ENCODE peak calls at places on chromosomes 4 and X, in four cellular contexts. One of them, this sample, is unnamed.

GRCh38 chrX:137747231-137747630 is 181.3 kb downstream of the ZIC3 start:
- DNase-seq in endothelial cell of umbilical vein: no peak
- DNase-seq in stomach: no peak
- DNase-seq in H1: no peak
- DNase-seq in this sample: no peak

GRCh38 chr4:24924309-24924781 is 11.5 kb upstream of the CCDC149 start:
- DNase-seq in endothelial cell of umbilical vein: no peak
- DNase-seq in stomach: no peak
- DNase-seq in H1: no peak
- DNase-seq in this sample: no peak

GRCh38 chrX:105564536-105564935 is 257.8 kb upstream of the NRK start:
- DNase-seq in stomach: no peak
- DNase-seq in H1: no peak
- DNase-seq in endothelial cell of umbilical vein: no peak
- DNase-seq in this sample: no peak

GRCh38 chrX:144075432-144075831 is 191.6 kb downstream of the UBE2NL start:
- DNase-seq in endothelial cell of umbilical vein: no peak
- DNase-seq in stomach: no peak
- DNase-seq in H1: no peak
- DNase-seq in this sample: no peak

GRCh38 chrX:46777971-46778810 is 19.3 kb upstream of the SLC9A7 start:
- DNase-seq in H1: no peak
- DNase-seq in endothelial cell of umbilical vein: peak; percentile 66
- DNase-seq in stomach: no peak
- DNase-seq in this sample: no peak

GRCh38 chrX:55142919-55143310 is 54.1 kb downstream of the PAGE2 start:
- DNase-seq in H1: no peak
- DNase-seq in stomach: no peak
- DNase-seq in endothelial cell of umbilical vein: no peak
- DNase-seq in this sample: no peak

GRCh38 chr4:155952546-155952945 is 1.1 kb downstream of the CTSO start:
- DNase-seq in endothelial cell of umbilical vein: peak; percentile 51
- DNase-seq in H1: no peak
- DNase-seq in stomach: no peak
- DNase-seq in this sample: no peak

GRCh38 chr4:102825261-102826071 is 1.9 kb downstream of the UBE2D3 start:
- DNase-seq in stomach: no peak
- DNase-seq in H1: no peak
- DNase-seq in endothelial cell of umbilical vein: peak; percentile 70
- DNase-seq in this sample: no peak

GRCh38 chr4:3527101-3527913 is 4.9 kb downstream of the LRPAP1 start:
- DNase-seq in endothelial cell of umbilical vein: no peak
- DNase-seq in H1: no peak
- DNase-seq in stomach: no peak
- DNase-seq in this sample: peak; percentile 47

GRCh38 chr4:3464349-3464905 is 1.3 kb downstream of the DOK7 start:
- DNase-seq in H1: no peak
- DNase-seq in stomach: no peak
- DNase-seq in endothelial cell of umbilical vein: no peak
- DNase-seq in this sample: no peak

GRCh38 chr4:95877636-95878035 is 37.7 kb downstream of the PDHA2 start:
- DNase-seq in stomach: no peak
- DNase-seq in H1: no peak
- DNase-seq in endothelial cell of umbilical vein: no peak
- DNase-seq in this sample: no peak

GRCh38 chr4:119053245-119053644 is 82.4 kb upstream of the MYOZ2 start:
- DNase-seq in H1: no peak
- DNase-seq in stomach: no peak
- DNase-seq in endothelial cell of umbilical vein: no peak
- DNase-seq in this sample: no peak

GRCh38 chr4:82388405-82388804 is 14.6 kb upstream of the HNRNPD start:
- DNase-seq in H1: no peak
- DNase-seq in endothelial cell of umbilical vein: no peak
- DNase-seq in stomach: no peak
- DNase-seq in this sample: no peak

GRCh38 chrX:45445745-45446412 is 245.2 kb upstream of the DIPK2B start:
- DNase-seq in endothelial cell of umbilical vein: peak; percentile 72
- DNase-seq in stomach: no peak
- DNase-seq in H1: no peak
- DNase-seq in this sample: no peak

GRCh38 chr4:16914208-16914607 is 15.8 kb upstream of the LDB2 start:
- DNase-seq in endothelial cell of umbilical vein: peak; percentile 73
- DNase-seq in H1: no peak
- DNase-seq in stomach: no peak
- DNase-seq in this sample: no peak

GRCh38 chrX:65532016-65532415 is 2.6 kb downstream of the LAS1L start:
- DNase-seq in stomach: no peak
- DNase-seq in H1: no peak
- DNase-seq in endothelial cell of umbilical vein: no peak
- DNase-seq in this sample: no peak

GRCh38 chrX:18354369-18355329 is at the start of gene SCML2:
- DNase-seq in H1: peak; percentile 57
- DNase-seq in endothelial cell of umbilical vein: peak; percentile 26
- DNase-seq in stomach: peak; percentile 35
- DNase-seq in this sample: no peak

GRCh38 chr4:131063878-131064277 is 1967.9 kb downstream of the C4orf33 start:
- DNase-seq in endothelial cell of umbilical vein: no peak
- DNase-seq in stomach: no peak
- DNase-seq in H1: no peak
- DNase-seq in this sample: no peak

GRCh38 chr4:185469539-185470154 is 1.9 kb downstream of the CCDC110 start:
- DNase-seq in stomach: no peak
- DNase-seq in endothelial cell of umbilical vein: no peak
- DNase-seq in H1: peak; percentile 49
- DNase-seq in this sample: no peak

GRCh38 chr4:83618431-83618830 is 82.5 kb downstream of the GPAT3 start:
- DNase-seq in stomach: peak; percentile 65
- DNase-seq in H1: no peak
- DNase-seq in endothelial cell of umbilical vein: peak; percentile 45
- DNase-seq in this sample: no peak

GRCh38 chr4:47553329-47554125 is 68.5 kb downstream of the ATP10D start:
- DNase-seq in H1: no peak
- DNase-seq in stomach: no peak
- DNase-seq in endothelial cell of umbilical vein: no peak
- DNase-seq in this sample: no peak

GRCh38 chr4:40910706-40911105 is 161.0 kb downstream of the NSUN7 start:
- DNase-seq in stomach: no peak
- DNase-seq in H1: no peak
- DNase-seq in endothelial cell of umbilical vein: peak; percentile 98
- DNase-seq in this sample: no peak

GRCh38 chrX:136577562-136577961 is 45.5 kb downstream of the VGLL1 start:
- DNase-seq in stomach: peak; percentile 54
- DNase-seq in H1: peak; percentile 60
- DNase-seq in endothelial cell of umbilical vein: peak; percentile 36
- DNase-seq in this sample: no peak

GRCh38 chr4:2647403-2648158 is 108.6 kb downstream of the TNIP2 start:
- DNase-seq in endothelial cell of umbilical vein: no peak
- DNase-seq in stomach: no peak
- DNase-seq in H1: no peak
- DNase-seq in this sample: peak; percentile 44

GRCh38 chr4:94877973-94878372 is 120.2 kb downstream of the BMPR1B start:
- DNase-seq in stomach: no peak
- DNase-seq in endothelial cell of umbilical vein: no peak
- DNase-seq in H1: no peak
- DNase-seq in this sample: no peak

GRCh38 chr4:168183717-168184571 is 91.6 kb downstream of the ANXA10 start:
- DNase-seq in stomach: no peak
- DNase-seq in H1: no peak
- DNase-seq in endothelial cell of umbilical vein: peak; percentile 65
- DNase-seq in this sample: no peak

GRCh38 chrX:46665232-46666162 is 91.9 kb downstream of the CHST7 start:
- DNase-seq in stomach: no peak
- DNase-seq in H1: no peak
- DNase-seq in endothelial cell of umbilical vein: peak; percentile 37
- DNase-seq in this sample: no peak

GRCh38 chr4:158500054-158500453 is 21.6 kb upstream of the RXFP1 start:
- DNase-seq in stomach: no peak
- DNase-seq in H1: no peak
- DNase-seq in endothelial cell of umbilical vein: no peak
- DNase-seq in this sample: no peak

GRCh38 chr4:98646422-98646821 is 12.0 kb downstream of the TSPAN5 start:
- DNase-seq in stomach: no peak
- DNase-seq in H1: no peak
- DNase-seq in endothelial cell of umbilical vein: no peak
- DNase-seq in this sample: no peak

GRCh38 chrX:53438174-53438831 is 4.1 kb upstream of the HSD17B10 start:
- DNase-seq in H1: no peak
- DNase-seq in endothelial cell of umbilical vein: no peak
- DNase-seq in stomach: no peak
- DNase-seq in this sample: no peak

GRCh38 chrX:53441531-53442321 is 7.6 kb upstream of the HSD17B10 start:
- DNase-seq in endothelial cell of umbilical vein: peak; percentile 58
- DNase-seq in H1: peak; percentile 82
- DNase-seq in stomach: peak; percentile 84
- DNase-seq in this sample: peak; percentile 82

GRCh38 chrX:53440631-53441517 is 6.7 kb upstream of the HSD17B10 start:
- DNase-seq in stomach: peak; percentile 53
- DNase-seq in endothelial cell of umbilical vein: peak; percentile 54
- DNase-seq in H1: peak; percentile 47
- DNase-seq in this sample: peak; percentile 92

GRCh38 chrX:53438832-53439230 is 4.7 kb upstream of the HSD17B10 start:
- DNase-seq in H1: no peak
- DNase-seq in stomach: no peak
- DNase-seq in endothelial cell of umbilical vein: no peak
- DNase-seq in this sample: no peak

DNA sequence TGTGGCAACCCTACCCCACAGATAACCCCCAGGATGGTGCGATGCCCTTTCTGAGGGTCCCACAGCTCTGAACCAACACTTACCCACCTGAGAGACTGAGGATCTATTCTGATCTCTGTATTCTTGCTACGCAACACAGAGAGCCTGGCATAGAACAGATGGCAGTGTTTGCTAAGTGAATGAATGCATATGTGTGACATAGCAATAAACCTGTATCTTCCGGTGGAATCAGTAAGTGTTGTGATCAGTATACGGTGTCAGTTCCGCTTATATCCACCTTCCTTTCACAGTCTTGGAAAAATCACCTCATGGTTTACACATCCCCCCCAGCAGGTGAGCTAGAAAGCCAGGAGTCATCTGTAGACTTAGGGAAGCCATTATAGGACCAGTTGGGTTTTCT is 5.9 kb upstream of the HSD17B10 start:
- DNase-seq in endothelial cell of umbilical vein: no peak
- DNase-seq in stomach: no peak
- DNase-seq in H1: no peak
- DNase-seq in this sample: no peak
- H3K27ac ChIP-seq in endothelial cell of umbilical vein: no peak overlapping the region
- H3K27ac ChIP-seq in stomach: no peak overlapping the region
- H3K27ac ChIP-seq in H1: no peak overlapping the region
- H3K27ac ChIP-seq in this sample: peak overlapping the region; percentile 89

DNA sequence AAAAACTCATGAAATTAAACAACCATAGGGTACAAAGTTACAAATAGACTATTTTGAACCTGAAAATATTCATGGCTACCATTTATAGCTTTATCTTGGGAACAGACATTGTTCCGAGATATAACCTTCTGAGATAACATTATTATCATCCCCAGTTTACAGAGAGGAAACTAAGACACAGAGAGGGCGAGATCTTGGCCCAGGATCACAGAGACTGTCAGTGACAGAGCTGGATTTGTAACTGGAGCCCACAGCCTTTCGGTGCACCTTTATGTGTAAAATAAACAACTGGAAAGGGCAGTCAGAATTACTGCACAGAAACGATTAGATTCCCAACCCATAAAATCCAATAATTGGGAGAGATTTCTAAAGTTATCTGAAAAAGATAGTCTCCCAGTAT is 28.4 kb downstream of the KLF3 start:
- DNase-seq in H1: no peak
- DNase-seq in stomach: no peak
- DNase-seq in endothelial cell of umbilical vein: no peak
- DNase-seq in this sample: no peak
- TF ChIP-seq POLR2AphosphoS5 in H1: no peak
- TF ChIP-seq POLR2AphosphoS5 in stomach: no peak
- TF ChIP-seq POLR2AphosphoS5 in endothelial cell of umbilical vein: no peak
- TF ChIP-seq POLR2AphosphoS5 in this sample: no peak

GRCh38 chrX:2824886-2825285 is 3.8 kb upstream of the GYG2 start:
- DNase-seq in stomach: no peak
- DNase-seq in endothelial cell of umbilical vein: no peak
- DNase-seq in H1: no peak
- DNase-seq in this sample: no peak

GRCh38 chrX:2828404-2829065 is at the start of gene GYG2:
- DNase-seq in stomach: peak; percentile 57
- DNase-seq in H1: peak; percentile 76
- DNase-seq in endothelial cell of umbilical vein: no peak
- DNase-seq in this sample: no peak

GRCh38 chrX:2819345-2820130 is 9.2 kb upstream of the GYG2 start:
- DNase-seq in H1: no peak
- DNase-seq in stomach: no peak
- DNase-seq in endothelial cell of umbilical vein: peak; percentile 20
- DNase-seq in this sample: no peak

GRCh38 chrX:2820131-2820771 is 8.5 kb upstream of the GYG2 start:
- DNase-seq in H1: no peak
- DNase-seq in stomach: no peak
- DNase-seq in endothelial cell of umbilical vein: no peak
- DNase-seq in this sample: no peak

DNA sequence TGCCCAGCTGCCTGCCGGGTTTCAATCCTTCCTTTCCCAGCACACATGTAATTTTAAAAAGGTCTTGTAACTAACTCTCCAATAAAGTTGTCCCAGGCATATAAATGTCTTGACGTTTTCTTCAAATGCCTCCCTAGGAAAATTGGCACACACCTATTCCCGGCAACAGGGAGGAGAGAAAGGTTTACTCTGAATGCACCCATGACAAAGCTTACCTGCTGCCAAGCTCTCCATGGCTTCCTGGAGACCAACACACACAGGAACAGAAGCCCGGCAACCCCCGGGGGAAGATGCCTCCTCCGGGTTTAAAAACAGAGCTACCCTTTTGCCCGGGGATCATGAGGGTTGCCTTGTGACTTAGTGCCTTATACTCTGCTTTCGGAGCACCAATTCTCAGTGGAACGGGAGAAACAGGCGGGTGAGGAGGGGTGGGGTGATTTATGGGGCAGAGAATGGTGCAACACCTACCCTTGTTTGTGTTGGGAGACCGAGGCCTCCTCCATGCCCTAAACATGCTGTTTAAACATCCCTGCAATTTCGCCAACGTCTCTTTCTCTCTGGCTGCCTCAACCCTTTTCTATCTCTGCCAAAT is 4.8 kb upstream of the GYG2 start:
- DNase-seq in endothelial cell of umbilical vein: no peak
- DNase-seq in stomach: no peak
- DNase-seq in H1: no peak
- DNase-seq in this sample: no peak
- H3K4me3 ChIP-seq in endothelial cell of umbilical vein: no peak overlapping the region
- H3K4me3 ChIP-seq in stomach: no peak overlapping the region
- H3K4me3 ChIP-seq in H1: no peak overlapping the region
- H3K4me3 ChIP-seq in this sample: no peak overlapping the region

DNA sequence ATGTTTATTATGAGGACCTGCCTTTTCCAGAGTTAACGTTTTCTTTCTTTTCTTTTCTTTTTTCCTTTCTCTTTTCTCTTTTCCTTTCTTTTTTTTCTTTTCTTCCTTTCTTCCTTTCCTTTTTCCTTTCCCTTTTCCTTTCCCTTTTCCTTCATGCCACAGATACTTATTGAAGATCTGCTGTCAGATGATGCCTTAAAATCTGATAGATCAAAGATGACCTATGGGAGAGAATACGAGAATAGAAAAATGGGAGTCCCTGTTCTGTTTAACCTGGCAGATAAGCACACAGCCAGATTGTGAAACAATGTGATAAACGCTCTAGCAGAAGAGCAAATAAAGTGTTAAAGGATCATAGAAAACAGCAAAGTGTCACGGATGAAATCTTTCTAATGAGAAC is 38.9 kb downstream of the AFF1 start:
- DNase-seq in stomach: no peak
- DNase-seq in H1: no peak
- DNase-seq in endothelial cell of umbilical vein: peak; percentile 47
- DNase-seq in this sample: no peak
- H3K27ac ChIP-seq in stomach: no peak overlapping the region
- H3K27ac ChIP-seq in H1: no peak overlapping the region
- H3K27ac ChIP-seq in endothelial cell of umbilical vein: peak overlapping the region; percentile 79
- H3K27ac ChIP-seq in this sample: peak overlapping the region; percentile 82

This sample was measured in suprapubic skin.